ENCODE peak calls at places on chromosomes 3 and 15, in four cellular contexts. One of them, this sample, is unnamed.

GRCh38 chr3:32143849-32144757 is 37.7 kb downstream of the GPD1L start:
- DNase-seq in GM12878: peak; percentile 13
- DNase-seq in HepG2: peak; percentile 78
- DNase-seq in K562: peak; percentile 80
- DNase-seq in this sample: peak; percentile 77

GRCh38 chr3:58175429-58176184 is 35.2 kb downstream of the DNASE1L3 start:
- DNase-seq in HepG2: peak; percentile 95
- DNase-seq in K562: peak; percentile 32
- DNase-seq in GM12878: no peak
- DNase-seq in this sample: no peak

GRCh38 chr15:73924258-73924921 is 1.9 kb upstream of the LOXL1 start:
- DNase-seq in K562: no peak
- DNase-seq in GM12878: no peak
- DNase-seq in HepG2: no peak
- DNase-seq in this sample: no peak

GRCh38 chr3:52441122-52441771 is 3.7 kb downstream of the SEMA3G start:
- DNase-seq in K562: no peak
- DNase-seq in GM12878: no peak
- DNase-seq in HepG2: no peak
- DNase-seq in this sample: no peak

GRCh38 chr15:63483521-63484371 is 20.6 kb upstream of the USP3 start:
- DNase-seq in GM12878: peak; percentile 84
- DNase-seq in HepG2: no peak
- DNase-seq in K562: no peak
- DNase-seq in this sample: no peak

GRCh38 chr15:50884583-50884982 is 23.9 kb upstream of the AP4E1 start:
- DNase-seq in GM12878: no peak
- DNase-seq in HepG2: no peak
- DNase-seq in K562: no peak
- DNase-seq in this sample: no peak

GRCh38 chr3:156795890-156796451 is 30.2 kb upstream of the LEKR1 start:
- DNase-seq in GM12878: no peak
- DNase-seq in K562: no peak
- DNase-seq in HepG2: peak; percentile 73
- DNase-seq in this sample: no peak

GRCh38 chr15:51828621-51829359 is 663 bp upstream of the TMOD3 start:
- DNase-seq in HepG2: no peak
- DNase-seq in GM12878: no peak
- DNase-seq in K562: peak; percentile 83
- DNase-seq in this sample: no peak

GRCh38 chr3:57052662-57053061 is 7.8 kb upstream of the SPATA12 start:
- DNase-seq in HepG2: no peak
- DNase-seq in K562: no peak
- DNase-seq in GM12878: no peak
- DNase-seq in this sample: no peak

GRCh38 chr3:113070226-113071220 is 79.7 kb downstream of the GTPBP8 start:
- DNase-seq in GM12878: no peak
- DNase-seq in HepG2: peak; percentile 12
- DNase-seq in K562: no peak
- DNase-seq in this sample: no peak

GRCh38 chr3:159787191-159787590 is 201.4 kb upstream of the IL12A start:
- DNase-seq in GM12878: no peak
- DNase-seq in HepG2: peak; percentile 85
- DNase-seq in K562: no peak
- DNase-seq in this sample: no peak

GRCh38 chr3:67294341-67294740 is 296.2 kb downstream of the KBTBD8 start:
- DNase-seq in GM12878: no peak
- DNase-seq in HepG2: peak; percentile 65
- DNase-seq in K562: no peak
- DNase-seq in this sample: no peak

GRCh38 chr3:111738790-111739189 is 120.3 kb upstream of the PHLDB2 start:
- DNase-seq in HepG2: no peak
- DNase-seq in K562: no peak
- DNase-seq in GM12878: no peak
- DNase-seq in this sample: no peak

GRCh38 chr3:111739241-111739952 is 119.7 kb upstream of the PHLDB2 start:
- DNase-seq in K562: no peak
- DNase-seq in HepG2: peak; percentile 91
- DNase-seq in GM12878: no peak
- DNase-seq in this sample: no peak

GRCh38 chr3:111738238-111738637 is 120.8 kb upstream of the PHLDB2 start:
- DNase-seq in HepG2: no peak
- DNase-seq in GM12878: no peak
- DNase-seq in K562: no peak
- DNase-seq in this sample: no peak

GRCh38 chr3:111737056-111737711 is 121.9 kb upstream of the PHLDB2 start:
- DNase-seq in K562: no peak
- DNase-seq in HepG2: no peak
- DNase-seq in GM12878: no peak
- DNase-seq in this sample: no peak

GRCh38 chr3:111737712-111738097 is 121.4 kb upstream of the PHLDB2 start:
- DNase-seq in K562: no peak
- DNase-seq in HepG2: peak; percentile 52
- DNase-seq in GM12878: no peak
- DNase-seq in this sample: no peak
- TF ChIP-seq TARDBP in K562: no peak
- TF ChIP-seq TARDBP in HepG2: no peak
- TF ChIP-seq TARDBP in GM12878: no peak
- TF ChIP-seq TARDBP in this sample: no peak

DNA sequence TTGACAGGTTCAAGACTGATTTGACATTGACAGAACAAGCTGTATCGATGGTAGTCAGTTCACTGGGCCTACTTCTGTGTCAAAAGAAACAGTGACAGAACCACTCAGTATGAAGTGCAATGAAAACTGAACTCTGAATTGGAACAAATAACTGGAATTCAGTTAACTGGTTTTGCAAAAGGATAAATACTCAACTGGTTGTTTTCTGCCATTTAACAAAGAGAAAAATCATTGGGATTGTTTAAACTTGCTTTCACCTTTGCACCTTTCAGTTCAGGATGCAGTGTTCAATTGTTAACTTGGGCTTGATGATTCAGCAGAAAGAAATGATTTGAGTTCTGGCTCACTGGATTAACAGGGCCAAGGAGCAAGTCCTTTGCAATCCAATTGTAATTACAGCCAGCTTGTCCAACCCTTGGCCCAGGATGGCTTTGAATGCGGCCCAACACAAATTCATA is 4.9 kb downstream of the BTD start:
- DNase-seq in GM12878: no peak
- DNase-seq in HepG2: peak; percentile 92
- DNase-seq in K562: no peak
- DNase-seq in this sample: no peak
- TF ChIP-seq FOXM1 in GM12878: no peak
- TF ChIP-seq FOXM1 in HepG2: no peak
- TF ChIP-seq FOXM1 in K562: no peak
- TF ChIP-seq FOXM1 in this sample: no peak

GRCh38 chr15:35444557-35445204 is 101.3 kb downstream of the DPH6 start:
- DNase-seq in HepG2: peak; percentile 37
- DNase-seq in K562: peak; percentile 60
- DNase-seq in GM12878: peak; percentile 11
- DNase-seq in this sample: peak; percentile 19
- TF ChIP-seq TARDBP in HepG2: no peak
- TF ChIP-seq TARDBP in K562: no peak
- TF ChIP-seq TARDBP in GM12878: no peak
- TF ChIP-seq TARDBP in this sample: no peak

GRCh38 chr3:152126260-152126659 is 142.5 kb upstream of the MBNL1 start:
- DNase-seq in HepG2: no peak
- DNase-seq in GM12878: no peak
- DNase-seq in K562: no peak
- DNase-seq in this sample: no peak
- TF ChIP-seq FOXM1 in HepG2: no peak
- TF ChIP-seq FOXM1 in GM12878: no peak
- TF ChIP-seq FOXM1 in K562: no peak
- TF ChIP-seq FOXM1 in this sample: no peak

GRCh38 chr15:94441782-94442181 is 210.4 kb downstream of the MCTP2 start:
- DNase-seq in K562: no peak
- DNase-seq in GM12878: no peak
- DNase-seq in HepG2: no peak
- DNase-seq in this sample: no peak
- TF ChIP-seq TARDBP in K562: no peak
- TF ChIP-seq TARDBP in GM12878: no peak
- TF ChIP-seq TARDBP in HepG2: no peak
- TF ChIP-seq TARDBP in this sample: no peak

GRCh38 chr3:133572158-133573053 is 1.1 kb upstream of the CDV3 start:
- DNase-seq in HepG2: no peak
- DNase-seq in K562: peak; percentile 41
- DNase-seq in GM12878: peak; percentile 82
- DNase-seq in this sample: no peak
- TF ChIP-seq FOXM1 in HepG2: no peak
- TF ChIP-seq FOXM1 in K562: no peak
- TF ChIP-seq FOXM1 in GM12878: peak; percentile 39
- TF ChIP-seq FOXM1 in this sample: no peak

GRCh38 chr3:195119461-195120198 is 151.3 kb downstream of the XXYLT1 start:
- DNase-seq in HepG2: peak; percentile 74
- DNase-seq in K562: no peak
- DNase-seq in GM12878: no peak
- DNase-seq in this sample: no peak
- TF ChIP-seq TARDBP in HepG2: no peak
- TF ChIP-seq TARDBP in K562: no peak
- TF ChIP-seq TARDBP in GM12878: no peak
- TF ChIP-seq TARDBP in this sample: no peak

This sample was measured in HEK293T.